ENCODE peak calls at places on chromosome 2, in six cellular contexts. E is spleen, M is AML-193, S is posterior cingulate gyrus, X is WTC11, O is AG09319. W is an unnamed sample.
A peak's percentile ranks its signal among the peaks of the same experiment; 100 is the strongest.

GRCh38 chr2:218186876-218187649 is 20.3 kb upstream of the CXCR1 start:
- DNase-seq in E (no peak), M (no peak), S (no peak), X (no peak), O (no peak), W (no peak)

GRCh38 chr2:100321881-100322820 is at the start of gene LONRF2:
- DNase-seq in E (peak; percentile 69), M (no peak), S (peak; percentile 87), X (peak; percentile 43), O (no peak), W (no peak)

GRCh38 chr2:95314964-95315611 is 17.9 kb downstream of the KCNIP3 start:
- DNase-seq in E (peak; percentile 63), M (peak; percentile 4), S (peak; percentile 87), X (peak; percentile 71), O (no peak), W (peak; percentile 40)

GRCh38 chr2:153871231-153872221 is at the start of gene GALNT13:
- DNase-seq in E (peak; percentile 63), M (peak; percentile 51), S (peak; percentile 95), X (peak; percentile 90), O (no peak), W (no peak)

GRCh38 chr2:131035112-131035825 is 58.0 kb downstream of the FAM168B start:
- DNase-seq in E (peak; percentile 54), M (no peak), S (no peak), X (no peak), O (no peak), W (no peak)

GRCh38 chr2:95030496-95030895 is 5.0 kb downstream of the MAL start:
- DNase-seq in E (no peak), M (no peak), S (peak; percentile 21), X (no peak), O (no peak), W (no peak)

GRCh38 chr2:238586931-238587775 is 160.4 kb downstream of the ASB1 start:
- DNase-seq in E (peak; percentile 62), M (no peak), S (no peak), X (no peak), O (no peak), W (no peak)

GRCh38 chr2:177313162-177313781 is 48.7 kb upstream of the NFE2L2 start:
- DNase-seq in E (no peak), M (no peak), S (no peak), X (no peak), O (no peak), W (no peak)

GRCh38 chr2:240196716-240197438 is 56.4 kb upstream of the OTOS start:
- DNase-seq in E (peak; percentile 62), M (no peak), S (peak; percentile 28), X (no peak), O (no peak), W (no peak)

GRCh38 chr2:170106441-170106840 is 71.5 kb upstream of the MYO3B start:
- DNase-seq in E (no peak), M (no peak), S (no peak), X (no peak), O (no peak), W (no peak)

GRCh38 chr2:134320930-134321329 is 67.1 kb downstream of the MGAT5 start:
- DNase-seq in E (no peak), M (peak; percentile 72), S (no peak), X (no peak), O (no peak), W (peak; percentile 85)

GRCh38 chr2:237972211-237972610 is 5.4 kb downstream of the UBE2F start:
- DNase-seq in E (no peak), M (no peak), S (no peak), X (no peak), O (no peak), W (no peak)

GRCh38 chr2:234571620-234572407 is 74.9 kb upstream of the ARL4C start:
- DNase-seq in E (no peak), M (peak; percentile 30), S (no peak), X (no peak), O (no peak), W (peak; percentile 71)

GRCh38 chr2:106160786-106161261 is 33.3 kb downstream of the UXS1 start:
- DNase-seq in E (peak; percentile 84), M (no peak), S (no peak), X (no peak), O (no peak), W (peak; percentile 93)

GRCh38 chr2:205372141-205372540 is 310.2 kb upstream of the NRP2 start:
- DNase-seq in E (no peak), M (no peak), S (no peak), X (no peak), O (no peak), W (no peak)

GRCh38 chr2:119929537-119929936 is 83.3 kb upstream of the EPB41L5 start:
- DNase-seq in E (no peak), M (peak; percentile 36), S (no peak), X (no peak), O (no peak), W (peak; percentile 35)

GRCh38 chr2:62398295-62398855 is 107.6 kb downstream of the TMEM17 start:
- DNase-seq in E (no peak), M (no peak), S (no peak), X (no peak), O (no peak), W (peak; percentile 75)

GRCh38 chr2:130252880-130253645 is 54.8 kb upstream of the TUBA3E start:
- DNase-seq in E (no peak), M (no peak), S (no peak), X (no peak), O (peak; percentile 11), W (no peak)